ENCODE peak calls at places on chromosome 22, in seven cellular contexts. I is SJSA1; D is CD4-positive, CD25-positive, alpha-beta regulatory T cell; H is SK-N-MC; E is adrenal gland; V is IMR-90; U is neuronal stem cell. C is an unnamed sample. For H3K36me3, the result is how much of the 10 kb centered on the place peaks cover.

GRCh38 chr22:22986640-22987039 is 83.7 kb upstream of the GNAZ start:
- DNase-seq in I (no peak), D (no peak), H (no peak), E (no peak), V (no peak), U (no peak), C (no peak)

GRCh38 chr22:45058622-45058912 is 48.8 kb upstream of the PHF21B start:
- DNase-seq in I (no peak), D (no peak), H (no peak), E (no peak), V (no peak), U (no peak), C (no peak)

GRCh38 chr22:46147061-46147460 is 3.3 kb upstream of the PPARA start:
- DNase-seq in I (no peak), D (no peak), H (no peak), E (no peak), V (no peak), U (no peak), C (no peak)

GRCh38 chr22:11628651-11629511 is 3899.1 kb upstream of the OR11H1 start:
- DNase-seq in I (no peak), D (no peak), H (no peak), E (no peak), V (no peak), U (no peak), C (no peak)

GRCh38 chr22:27670701-27671412 is 130.7 kb downstream of the MN1 start:
- DNase-seq in I (peak), D (no peak), H (no peak), E (peak), V (no peak), U (peak), C (peak)

GRCh38 chr22:48338793-48339705 is 1488.6 kb downstream of the BRD1 start:
- DNase-seq in I (no peak), D (no peak), H (no peak), E (no peak), V (no peak), U (no peak), C (no peak)

GRCh38 chr22:23075525-23076216 is 5.4 kb downstream of the GNAZ start:
- DNase-seq in I (peak), D (no peak), H (no peak), E (peak), V (no peak), U (no peak), C (peak)

GRCh38 chr22:24178502-24179440 is 2.5 kb upstream of the SUSD2 start:
- DNase-seq in I (no peak), D (no peak), H (no peak), E (no peak), V (no peak), U (no peak), C (peak)

GRCh38 chr22:24592846-24593809 is at the start of gene LRRC75B:
- DNase-seq in I (peak), D (no peak), H (no peak), E (peak), V (peak), U (peak), C (no peak)

GRCh38 chr22:28442264-28442950 is 237.2 kb downstream of the TTC28 start:
- DNase-seq in I (peak), D (peak), H (no peak), E (peak), V (peak), U (peak), C (no peak)

GRCh38 chr22:23608583-23608982 is 23.5 kb downstream of the DRICH1 start:
- DNase-seq in I (no peak), D (no peak), H (no peak), E (no peak), V (peak), U (peak), C (peak)

GRCh38 chr22:29344137-29344536 is 28.6 kb upstream of the RASL10A start:
- DNase-seq in I (peak), D (no peak), H (no peak), E (peak), V (peak), U (no peak), C (peak)

GRCh38 chr22:35154937-35155387 is 89.0 kb downstream of the ISX start:
- DNase-seq in I (peak), D (no peak), H (no peak), E (peak), V (peak), U (peak), C (peak)

GRCh38 chr22:27223317-27224177 is 566.2 kb downstream of the MIAT start:
- DNase-seq in I (peak), D (no peak), H (no peak), E (no peak), V (peak), U (no peak), C (no peak)

GRCh38 chr22:29342577-29343312 is 27.2 kb upstream of the RASL10A start:
- DNase-seq in I (peak), D (no peak), H (no peak), E (no peak), V (no peak), U (no peak), C (no peak)

GRCh38 chr22:32469799-32470212 is 4.8 kb upstream of the FBXO7 start:
- DNase-seq in I (peak), D (no peak), H (no peak), E (peak), V (peak), U (no peak), C (peak)

GRCh38 chr22:20299736-20300136 is 20.1 kb downstream of the DGCR6L start:
- DNase-seq in I (no peak), D (no peak), H (no peak), E (peak), V (peak), U (no peak), C (peak)

GRCh38 chr22:35540600-35541253 is at the start of gene RASD2:
- DNase-seq in I (no peak), D (peak), H (no peak), E (peak), V (peak), U (no peak), C (peak)

GRCh38 chr22:27094633-27095308 is 437.4 kb downstream of the MIAT start:
- DNase-seq in I (no peak), D (no peak), H (no peak), E (no peak), V (peak), U (no peak), C (no peak)

GRCh38 chr22:40107756-40108437 is 69.8 kb upstream of the TNRC6B start:
- DNase-seq in I (peak), D (no peak), H (no peak), E (peak), V (peak), U (no peak), C (no peak)

GRCh38 chr22:26972281-26972680 is 314.9 kb downstream of the MIAT start:
- DNase-seq in I (no peak), D (no peak), H (no peak), E (no peak), V (no peak), U (no peak), C (no peak)

GRCh38 chr22:19756288-19757128 is 4.1 kb upstream of the TBX1 start:
- DNase-seq in I (no peak), D (peak), H (no peak), E (no peak), V (no peak), U (no peak), C (no peak)

GRCh38 chr22:33302049-33302545 is 243.9 kb upstream of the SYN3 start:
- DNase-seq in I (peak), D (no peak), H (peak), E (peak), V (peak), U (peak), C (peak)

GRCh38 chr22:19723165-19723989 is at the start of gene GP1BB:
- DNase-seq in I (no peak), D (no peak), H (no peak), E (no peak), V (no peak), U (no peak), C (no peak)

GRCh38 chr22:42645341-42645937 is 3.8 kb downstream of the CYB5R3 start:
- DNase-seq in I (no peak), D (no peak), H (no peak), E (no peak), V (no peak), U (no peak), C (peak)

GRCh38 chr22:47122441-47123000 is 360.1 kb downstream of the TBC1D22A start:
- DNase-seq in I (no peak), D (no peak), H (no peak), E (no peak), V (no peak), U (no peak), C (no peak)

GRCh38 chr22:41230399-41230785 is 10.3 kb downstream of the CHADL start:
- DNase-seq in I (no peak), D (no peak), H (no peak), E (no peak), V (no peak), U (no peak), C (no peak)
- H3K27ac ChIP-seq in I (no peak), D (no peak), H (no peak), E (peak), V (no peak), U (no peak), C (no peak)

DNA sequence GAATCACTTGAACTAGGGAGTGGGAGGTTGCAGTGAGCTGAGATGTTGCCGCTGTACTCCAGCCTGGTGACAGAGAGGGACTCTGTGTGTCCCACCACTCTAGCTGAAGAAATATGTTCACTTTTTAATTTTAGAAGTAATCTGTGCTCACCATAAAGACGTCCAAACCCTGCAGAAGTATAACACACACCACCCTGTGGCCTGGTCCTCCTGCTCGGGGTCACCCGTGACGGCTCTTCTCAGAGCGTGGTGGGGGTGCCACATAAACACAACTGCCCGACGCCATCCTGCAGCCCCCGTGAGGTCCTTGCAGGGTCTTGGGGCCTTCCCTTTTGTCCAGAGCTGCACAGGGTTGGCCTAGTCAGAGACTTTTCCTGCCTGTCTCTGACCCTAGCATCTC is 8.8 kb downstream of the PPIL2 start:
- DNase-seq in I (no peak), D (no peak), H (no peak), E (no peak), V (no peak), U (no peak), C (no peak)
- H3K36me3 ChIP-seq in I (half or more), D (half or more), H (under half), E (under half), V (under half), U (half or more), C (under half)

DNA sequence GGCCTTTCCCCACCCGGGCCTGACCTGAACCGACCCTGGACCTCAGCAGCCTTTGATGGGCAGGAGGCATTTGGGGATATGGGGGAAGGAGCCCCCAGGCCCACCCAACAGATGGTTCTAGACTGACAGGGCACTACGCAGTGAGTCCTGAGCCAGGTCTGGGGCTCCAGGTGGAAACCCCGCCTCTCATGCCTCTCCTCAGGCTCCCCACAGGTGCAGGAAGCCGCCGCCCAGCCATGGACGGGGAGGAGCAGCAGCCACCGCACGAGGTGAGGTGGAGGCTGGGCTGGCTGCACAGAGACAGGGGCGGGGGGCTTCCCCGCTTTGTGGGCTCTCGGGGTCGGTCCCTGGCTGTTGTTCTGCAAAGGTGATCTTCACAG is 7.1 kb downstream of the TRABD start:
- DNase-seq in I (no peak), D (peak), H (no peak), E (no peak), V (no peak), U (no peak), C (no peak)
- H3K27ac ChIP-seq in I (no peak), D (peak), H (no peak), E (peak), V (no peak), U (no peak), C (no peak)

GRCh38 chr22:31286360-31287255 is 5.7 kb downstream of the PIK3IP1 start:
- DNase-seq in I (no peak), D (peak), H (no peak), E (peak), V (no peak), U (no peak), C (peak)
- H3K36me3 ChIP-seq in I (under half), D (half or more), H (under half), E (under half), V (under half), U (under half), C (under half)

DNA sequence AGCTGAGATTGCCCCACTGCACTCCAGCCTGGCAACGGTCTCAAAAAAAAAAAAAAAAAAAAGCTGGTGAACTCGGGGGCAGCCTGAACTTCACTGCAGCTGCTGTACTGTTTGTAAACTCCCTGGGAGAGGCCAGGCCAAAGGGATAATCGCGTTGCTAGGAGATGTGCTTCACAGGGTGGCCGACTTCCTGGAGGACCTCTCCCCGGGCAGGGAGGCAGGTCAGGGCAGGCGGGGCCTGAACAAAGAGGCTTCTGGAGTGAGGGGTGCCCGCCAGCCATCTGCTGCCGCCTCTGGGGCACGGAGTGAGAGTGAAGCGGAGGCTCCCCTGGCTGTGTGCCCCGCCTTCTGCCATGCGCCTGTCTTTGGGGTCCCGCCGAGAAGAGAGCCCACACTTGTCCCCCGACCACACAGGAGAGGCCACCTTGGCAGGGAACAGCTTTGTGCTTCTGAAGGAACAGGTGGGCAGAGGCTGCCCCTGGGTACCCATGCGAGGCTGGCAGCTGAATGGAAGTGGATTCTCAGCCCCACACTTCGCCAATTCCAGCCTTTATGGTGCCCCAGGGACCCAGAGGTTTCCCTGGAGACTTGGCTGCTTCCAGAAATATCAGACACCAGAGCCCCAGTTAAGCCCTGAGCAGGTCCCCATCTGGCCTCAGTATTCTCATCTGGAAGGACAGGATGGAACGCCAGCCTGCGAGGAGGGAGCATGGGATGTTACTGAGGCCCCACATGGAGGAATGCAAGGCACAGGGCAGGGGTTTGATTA is 29.6 kb downstream of the TMEM184B start:
- DNase-seq in I (peak), D (no peak), H (no peak), E (no peak), V (peak), U (no peak), C (peak)
- H3K27ac ChIP-seq in I (no peak), D (no peak), H (no peak), E (peak), V (peak), U (peak), C (peak)

GRCh38 chr22:50595189-50595588 is 5.4 kb upstream of the MAPK8IP2 start:
- DNase-seq in I (no peak), D (no peak), H (no peak), E (no peak), V (no peak), U (no peak), C (no peak)
- H3K36me3 ChIP-seq in I (under half), D (under half), H (under half), E (under half), V (under half), U (under half), C (under half)

DNA sequence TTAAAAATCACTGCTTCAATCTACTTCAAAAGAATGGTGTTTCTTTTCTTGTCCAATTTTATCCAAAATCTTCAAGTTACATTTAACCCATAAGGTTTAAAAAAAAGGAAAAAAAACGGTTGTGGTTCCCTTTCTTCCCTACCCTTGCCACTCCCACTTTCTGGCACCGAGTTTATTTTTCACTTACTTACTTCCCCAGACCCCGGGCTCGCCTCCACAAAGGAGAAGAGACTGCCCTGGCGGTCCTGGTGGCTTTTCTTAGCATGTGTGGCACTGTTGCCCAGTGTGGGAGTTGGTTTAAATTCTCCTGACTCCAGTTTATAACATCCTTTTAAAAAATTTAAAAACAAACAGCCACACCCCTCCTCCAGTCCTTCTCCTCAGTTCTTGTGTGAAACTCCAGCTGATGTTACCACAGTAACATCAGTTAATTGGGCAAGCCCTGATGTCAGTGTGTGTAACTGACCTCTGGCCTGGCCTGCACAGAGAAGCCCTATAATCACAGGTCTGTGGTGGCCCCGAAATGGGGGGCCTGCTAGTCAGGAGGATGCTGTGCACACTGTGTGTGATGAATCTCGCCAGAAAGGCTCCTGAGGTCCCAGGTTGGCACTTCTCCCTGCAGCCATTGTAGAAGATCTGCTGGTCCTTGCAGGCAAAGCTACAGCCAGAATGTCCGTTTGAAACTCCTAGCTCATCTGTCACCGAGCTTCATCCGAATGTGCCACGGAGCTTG is 7.8 kb downstream of the YDJC start:
- DNase-seq in I (no peak), D (no peak), H (no peak), E (no peak), V (no peak), U (no peak), C (no peak)
- H3K27ac ChIP-seq in I (no peak), D (no peak), H (no peak), E (no peak), V (no peak), U (no peak), C (no peak)